ENCODE peak calls at places on chromosomes 12 and 14, in five cellular contexts. One of them, this sample, is unnamed.

GRCh38 chr12:64679487-64679983 is 69.2 kb downstream of the RASSF3 start:
- DNase-seq in lower leg skin: peak
- DNase-seq in prostate gland: peak
- DNase-seq in ovary: peak
- DNase-seq in cardiac fibroblast: peak
- DNase-seq in this sample: peak

GRCh38 chr12:81294325-81295190 is 216.7 kb downstream of the ACSS3 start:
- DNase-seq in lower leg skin: no peak
- DNase-seq in cardiac fibroblast: peak
- DNase-seq in ovary: no peak
- DNase-seq in prostate gland: no peak
- DNase-seq in this sample: no peak

GRCh38 chr14:69828879-69829278 is 31.8 kb upstream of the SLC10A1 start:
- DNase-seq in lower leg skin: no peak
- DNase-seq in ovary: no peak
- DNase-seq in prostate gland: no peak
- DNase-seq in cardiac fibroblast: no peak
- DNase-seq in this sample: no peak

GRCh38 chr14:104294628-104294982 is 156.2 kb downstream of the KIF26A start:
- DNase-seq in lower leg skin: peak
- DNase-seq in prostate gland: no peak
- DNase-seq in cardiac fibroblast: no peak
- DNase-seq in ovary: peak
- DNase-seq in this sample: no peak

GRCh38 chr14:24060443-24060842 is 8.6 kb downstream of the CARMIL3 start:
- DNase-seq in prostate gland: no peak
- DNase-seq in ovary: no peak
- DNase-seq in cardiac fibroblast: no peak
- DNase-seq in lower leg skin: no peak
- DNase-seq in this sample: no peak

GRCh38 chr12:57896437-57897201 is 44.7 kb upstream of the ATP23 start:
- DNase-seq in ovary: peak
- DNase-seq in lower leg skin: peak
- DNase-seq in prostate gland: peak
- DNase-seq in cardiac fibroblast: peak
- DNase-seq in this sample: peak

GRCh38 chr12:75960086-75960910 is 71.3 kb downstream of the PHLDA1 start:
- DNase-seq in ovary: no peak
- DNase-seq in prostate gland: no peak
- DNase-seq in lower leg skin: no peak
- DNase-seq in cardiac fibroblast: no peak
- DNase-seq in this sample: no peak

GRCh38 chr12:52673713-52674415 is 6.3 kb downstream of the KRT1 start:
- DNase-seq in cardiac fibroblast: no peak
- DNase-seq in lower leg skin: no peak
- DNase-seq in prostate gland: no peak
- DNase-seq in ovary: no peak
- DNase-seq in this sample: no peak

GRCh38 chr12:111505601-111506036 is 93.5 kb downstream of the ATXN2 start:
- DNase-seq in lower leg skin: no peak
- DNase-seq in cardiac fibroblast: no peak
- DNase-seq in ovary: no peak
- DNase-seq in prostate gland: no peak
- DNase-seq in this sample: no peak

DNA sequence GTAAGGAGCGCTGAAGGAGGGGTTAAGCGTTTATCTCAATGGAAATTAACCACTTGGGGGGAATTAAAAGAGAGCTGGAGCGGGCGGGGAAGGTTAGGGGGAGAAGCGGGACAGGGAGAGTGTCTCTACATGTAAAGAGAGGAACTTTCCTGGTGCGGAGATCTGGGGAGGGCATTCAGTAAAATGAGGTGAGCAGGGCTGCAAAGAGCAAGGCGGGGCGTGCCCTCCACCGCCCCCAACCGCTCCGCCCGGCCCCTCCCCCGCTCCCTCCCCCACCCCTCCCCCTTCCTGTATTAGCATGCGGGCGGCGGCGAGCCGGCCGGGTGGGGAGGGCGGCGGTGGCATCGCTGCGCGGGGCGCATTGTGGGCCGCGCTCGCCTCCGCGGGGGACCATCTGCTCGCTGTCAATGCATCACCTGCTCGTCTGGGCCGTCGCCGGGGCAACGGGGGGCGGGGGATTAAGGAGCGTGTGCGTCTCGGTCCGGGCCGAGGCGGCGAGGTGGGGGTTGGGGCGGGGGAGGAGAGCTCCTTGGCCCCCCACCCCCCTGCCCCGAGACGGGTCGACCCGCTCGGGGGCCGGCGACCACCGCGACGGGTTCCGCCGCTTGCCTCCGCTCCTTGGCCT is 498 bp downstream of the C12orf42 start:
- DNase-seq in lower leg skin: no peak
- DNase-seq in prostate gland: no peak
- DNase-seq in ovary: no peak
- DNase-seq in cardiac fibroblast: no peak
- DNase-seq in this sample: peak
- H3K4me3 ChIP-seq in lower leg skin: no peak
- H3K4me3 ChIP-seq in prostate gland: no peak
- H3K4me3 ChIP-seq in ovary: no peak
- H3K4me3 ChIP-seq in cardiac fibroblast: no peak
- H3K4me3 ChIP-seq in this sample: no peak

DNA sequence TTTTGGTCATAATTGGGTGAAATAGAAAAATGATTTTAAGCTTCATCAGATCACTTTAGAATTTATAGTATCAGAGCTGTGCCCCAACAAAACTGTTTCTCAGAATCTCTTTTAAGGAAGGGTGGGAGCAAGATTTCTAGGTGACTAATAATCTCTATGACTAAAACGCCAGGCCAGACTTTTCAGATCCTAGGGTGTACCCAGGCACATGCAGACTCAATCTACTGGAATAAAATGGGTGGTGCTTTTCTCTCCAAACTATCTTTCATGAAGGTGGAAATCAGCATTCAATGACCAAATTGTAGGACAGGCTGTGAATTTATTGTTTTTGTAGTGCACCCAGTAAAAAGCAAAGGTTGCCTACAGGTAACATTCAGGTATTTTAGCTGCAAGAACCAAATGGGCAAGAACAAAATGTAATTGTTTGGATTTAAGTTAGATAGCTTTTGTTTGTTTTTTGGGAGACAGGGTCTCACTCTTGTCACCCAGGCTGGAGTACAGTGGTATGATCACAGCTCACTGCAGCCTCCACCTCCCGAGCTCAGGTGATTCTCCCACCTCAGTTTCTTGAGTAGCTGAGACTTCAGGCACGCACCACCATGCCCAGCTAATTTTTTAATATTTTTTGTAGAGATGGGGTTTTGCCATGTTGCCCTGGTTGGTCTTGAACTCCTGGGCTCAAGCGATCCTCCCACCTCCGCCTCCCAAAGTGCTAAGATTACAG is 49.5 kb downstream of the PPP2R5C start:
- DNase-seq in lower leg skin: no peak
- DNase-seq in ovary: no peak
- DNase-seq in prostate gland: no peak
- DNase-seq in cardiac fibroblast: no peak
- DNase-seq in this sample: no peak
- H3K4me3 ChIP-seq in lower leg skin: no peak
- H3K4me3 ChIP-seq in ovary: peak
- H3K4me3 ChIP-seq in prostate gland: peak
- H3K4me3 ChIP-seq in cardiac fibroblast: peak
- H3K4me3 ChIP-seq in this sample: peak

DNA sequence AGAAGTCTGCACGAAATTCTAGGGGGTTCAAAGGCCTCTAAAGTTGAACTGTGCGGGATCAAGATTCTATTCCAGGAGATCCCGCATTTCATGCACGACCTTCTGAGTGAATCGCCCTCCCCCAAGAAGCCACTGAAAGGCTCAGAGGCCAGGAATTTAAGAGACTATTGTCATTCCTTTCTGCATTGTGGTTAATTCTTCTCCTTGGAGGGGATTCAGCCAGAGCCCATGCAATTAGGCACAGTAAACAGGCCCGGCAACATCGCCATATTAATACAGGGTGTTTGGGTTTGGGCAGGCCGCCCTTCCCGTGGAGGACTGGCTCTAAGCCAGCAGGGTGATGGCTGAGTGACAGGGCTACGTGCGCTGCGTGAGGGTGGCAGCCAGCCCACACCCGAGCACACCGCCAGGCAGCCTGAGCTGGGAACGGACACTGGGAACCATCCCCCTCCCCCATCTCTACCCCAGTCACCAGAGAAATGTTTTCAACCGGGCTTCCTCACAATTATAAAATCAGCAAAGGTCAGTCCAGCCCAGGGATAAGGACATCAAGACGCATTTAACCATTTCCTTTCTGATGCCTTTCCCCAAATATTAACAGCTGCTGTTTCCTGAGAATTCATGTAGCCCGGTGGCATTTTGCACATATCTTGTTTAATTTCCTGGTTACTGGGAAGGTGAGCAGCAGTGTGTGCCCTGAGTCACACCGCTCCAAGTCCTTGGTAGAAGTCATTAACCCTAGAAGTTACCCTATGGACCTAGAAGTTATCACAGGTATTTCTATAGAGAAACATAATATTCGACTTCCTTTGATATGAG is 12.5 kb downstream of the EGLN3 start:
- DNase-seq in ovary: peak
- DNase-seq in lower leg skin: peak
- DNase-seq in prostate gland: peak
- DNase-seq in cardiac fibroblast: peak
- DNase-seq in this sample: no peak
- H3K4me3 ChIP-seq in ovary: no peak
- H3K4me3 ChIP-seq in lower leg skin: no peak
- H3K4me3 ChIP-seq in prostate gland: no peak
- H3K4me3 ChIP-seq in cardiac fibroblast: no peak
- H3K4me3 ChIP-seq in this sample: no peak

GRCh38 chr14:67544590-67544989 is 11.5 kb downstream of the PLEKHH1 start:
- DNase-seq in ovary: no peak
- DNase-seq in cardiac fibroblast: no peak
- DNase-seq in lower leg skin: no peak
- DNase-seq in prostate gland: no peak
- DNase-seq in this sample: no peak

GRCh38 chr14:67539116-67539515 is 6.0 kb downstream of the PLEKHH1 start:
- DNase-seq in cardiac fibroblast: no peak
- DNase-seq in lower leg skin: peak
- DNase-seq in ovary: no peak
- DNase-seq in prostate gland: no peak
- DNase-seq in this sample: no peak

GRCh38 chr14:67538501-67538900 is 5.4 kb downstream of the PLEKHH1 start:
- DNase-seq in lower leg skin: peak
- DNase-seq in ovary: no peak
- DNase-seq in prostate gland: peak
- DNase-seq in cardiac fibroblast: no peak
- DNase-seq in this sample: no peak

GRCh38 chr14:67537736-67538135 is 4.6 kb downstream of the PLEKHH1 start:
- DNase-seq in prostate gland: no peak
- DNase-seq in cardiac fibroblast: no peak
- DNase-seq in lower leg skin: peak
- DNase-seq in ovary: no peak
- DNase-seq in this sample: no peak

DNA sequence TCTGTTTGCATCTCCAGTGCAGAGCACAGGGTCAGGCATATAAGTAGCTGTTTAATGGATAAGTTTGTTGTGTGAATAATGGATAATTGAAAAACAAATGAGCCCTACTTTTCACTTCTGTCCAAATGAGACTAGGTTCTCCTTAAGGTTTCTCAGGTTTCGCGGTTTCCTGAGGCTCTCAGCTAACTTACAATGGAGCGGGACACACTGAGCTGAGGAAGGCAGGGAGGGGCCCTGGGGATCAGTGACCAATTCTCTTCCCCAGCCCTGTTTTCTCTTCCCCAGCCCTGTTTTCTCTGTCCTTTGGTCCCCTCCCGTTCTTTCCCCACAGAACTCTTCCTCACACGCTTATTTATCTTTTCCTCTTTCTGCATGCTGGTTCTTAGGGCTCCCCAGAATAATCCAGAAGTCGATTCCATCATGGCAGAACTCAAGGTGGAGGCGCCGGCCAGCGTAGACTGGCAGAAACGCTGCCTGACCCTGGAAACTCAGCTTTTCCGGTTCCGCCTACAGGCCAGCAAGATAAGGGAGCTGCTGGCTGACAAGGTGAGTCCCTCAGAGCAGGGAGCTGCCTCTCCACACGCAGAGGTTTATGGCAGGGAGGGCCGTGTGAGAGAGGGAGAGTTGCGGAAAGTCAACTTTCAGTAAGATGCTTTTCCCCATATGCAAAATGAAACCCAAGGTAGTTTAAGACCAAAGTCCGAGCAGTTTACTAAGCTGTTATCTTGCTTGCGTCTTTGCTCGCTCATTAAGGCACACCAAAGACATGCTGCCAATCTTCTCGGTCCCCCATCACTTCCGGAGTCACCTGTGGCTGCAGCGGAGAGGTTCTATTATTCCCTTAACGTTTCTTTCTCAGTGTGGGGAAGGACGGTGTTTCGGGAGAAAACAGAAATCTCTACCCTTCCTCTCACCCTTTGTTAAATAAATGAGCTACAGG is 8.6 kb downstream of the PLEKHH1 start:
- DNase-seq in ovary: no peak
- DNase-seq in prostate gland: no peak
- DNase-seq in cardiac fibroblast: no peak
- DNase-seq in lower leg skin: peak
- DNase-seq in this sample: no peak
- H3K4me3 ChIP-seq in ovary: no peak
- H3K4me3 ChIP-seq in prostate gland: no peak
- H3K4me3 ChIP-seq in cardiac fibroblast: no peak
- H3K4me3 ChIP-seq in lower leg skin: no peak
- H3K4me3 ChIP-seq in this sample: no peak